ENCODE peak calls at places on chromosomes 12 and 14, in ten cellular contexts. One of them, this sample, is unnamed.

GRCh38 chr14:26204954-26205479 is 392.8 kb downstream of the NOVA1 start:
- DNase-seq in HCT116: no peak
- DNase-seq in stimulated activated CD4-positive, alpha-beta T cell treated with anti-CD3 and anti-CD28 coated beads, Interleukin-1b, Interleukin-23, amount 100 ng/mL, for 24 hours: no peak
- DNase-seq in left ventricle myocardium inferior: peak
- DNase-seq in fibroblast of the aortic adventitia: peak
- DNase-seq in RWPE1: no peak
- DNase-seq in epithelial cell of prostate: no peak
- DNase-seq in T-helper 17 cell: no peak
- DNase-seq in activated CD8-positive, alpha-beta memory T cell treated with anti-CD3 and anti-CD28 coated beads for 4 hours: no peak
- DNase-seq in HEK293T: no peak
- DNase-seq in this sample: no peak

GRCh38 chr14:41607966-41608663 is 1.4 kb downstream of the LRFN5 start:
- DNase-seq in HCT116: no peak
- DNase-seq in stimulated activated CD4-positive, alpha-beta T cell treated with anti-CD3 and anti-CD28 coated beads, Interleukin-1b, Interleukin-23, amount 100 ng/mL, for 24 hours: no peak
- DNase-seq in left ventricle myocardium inferior: no peak
- DNase-seq in fibroblast of the aortic adventitia: peak
- DNase-seq in RWPE1: no peak
- DNase-seq in epithelial cell of prostate: no peak
- DNase-seq in T-helper 17 cell: no peak
- DNase-seq in activated CD8-positive, alpha-beta memory T cell treated with anti-CD3 and anti-CD28 coated beads for 4 hours: no peak
- DNase-seq in HEK293T: peak
- DNase-seq in this sample: no peak

GRCh38 chr12:108611884-108612415 is 14.1 kb upstream of the TMEM119 start:
- DNase-seq in HCT116: peak
- DNase-seq in stimulated activated CD4-positive, alpha-beta T cell treated with anti-CD3 and anti-CD28 coated beads, Interleukin-1b, Interleukin-23, amount 100 ng/mL, for 24 hours: no peak
- DNase-seq in left ventricle myocardium inferior: no peak
- DNase-seq in fibroblast of the aortic adventitia: peak
- DNase-seq in RWPE1: peak
- DNase-seq in epithelial cell of prostate: peak
- DNase-seq in T-helper 17 cell: peak
- DNase-seq in activated CD8-positive, alpha-beta memory T cell treated with anti-CD3 and anti-CD28 coated beads for 4 hours: peak
- DNase-seq in HEK293T: peak
- DNase-seq in this sample: no peak

GRCh38 chr14:99691111-99691885 is 7.2 kb downstream of the CYP46A1 start:
- DNase-seq in HCT116: no peak
- DNase-seq in stimulated activated CD4-positive, alpha-beta T cell treated with anti-CD3 and anti-CD28 coated beads, Interleukin-1b, Interleukin-23, amount 100 ng/mL, for 24 hours: no peak
- DNase-seq in left ventricle myocardium inferior: no peak
- DNase-seq in fibroblast of the aortic adventitia: no peak
- DNase-seq in RWPE1: no peak
- DNase-seq in epithelial cell of prostate: no peak
- DNase-seq in T-helper 17 cell: no peak
- DNase-seq in activated CD8-positive, alpha-beta memory T cell treated with anti-CD3 and anti-CD28 coated beads for 4 hours: no peak
- DNase-seq in HEK293T: peak
- DNase-seq in this sample: no peak

GRCh38 chr14:105987563-105987962 is 461.2 kb downstream of the TMEM121 start:
- DNase-seq in HCT116: no peak
- DNase-seq in stimulated activated CD4-positive, alpha-beta T cell treated with anti-CD3 and anti-CD28 coated beads, Interleukin-1b, Interleukin-23, amount 100 ng/mL, for 24 hours: no peak
- DNase-seq in left ventricle myocardium inferior: no peak
- DNase-seq in fibroblast of the aortic adventitia: no peak
- DNase-seq in RWPE1: no peak
- DNase-seq in epithelial cell of prostate: no peak
- DNase-seq in T-helper 17 cell: no peak
- DNase-seq in activated CD8-positive, alpha-beta memory T cell treated with anti-CD3 and anti-CD28 coated beads for 4 hours: no peak
- DNase-seq in HEK293T: no peak
- DNase-seq in this sample: no peak

GRCh38 chr12:97556201-97556824 is 93.7 kb downstream of the RMST start:
- DNase-seq in HCT116: no peak
- DNase-seq in stimulated activated CD4-positive, alpha-beta T cell treated with anti-CD3 and anti-CD28 coated beads, Interleukin-1b, Interleukin-23, amount 100 ng/mL, for 24 hours: no peak
- DNase-seq in left ventricle myocardium inferior: peak
- DNase-seq in fibroblast of the aortic adventitia: no peak
- DNase-seq in RWPE1: no peak
- DNase-seq in epithelial cell of prostate: no peak
- DNase-seq in T-helper 17 cell: no peak
- DNase-seq in activated CD8-positive, alpha-beta memory T cell treated with anti-CD3 and anti-CD28 coated beads for 4 hours: no peak
- DNase-seq in HEK293T: no peak
- DNase-seq in this sample: peak

GRCh38 chr12:113259499-113259953 is 38.3 kb downstream of the TPCN1 start:
- DNase-seq in HCT116: no peak
- DNase-seq in stimulated activated CD4-positive, alpha-beta T cell treated with anti-CD3 and anti-CD28 coated beads, Interleukin-1b, Interleukin-23, amount 100 ng/mL, for 24 hours: no peak
- DNase-seq in left ventricle myocardium inferior: peak
- DNase-seq in fibroblast of the aortic adventitia: peak
- DNase-seq in RWPE1: no peak
- DNase-seq in epithelial cell of prostate: no peak
- DNase-seq in T-helper 17 cell: no peak
- DNase-seq in activated CD8-positive, alpha-beta memory T cell treated with anti-CD3 and anti-CD28 coated beads for 4 hours: no peak
- DNase-seq in HEK293T: no peak
- DNase-seq in this sample: no peak

GRCh38 chr14:81450976-81451375 is 50.9 kb upstream of the STON2 start:
- DNase-seq in HCT116: no peak
- DNase-seq in stimulated activated CD4-positive, alpha-beta T cell treated with anti-CD3 and anti-CD28 coated beads, Interleukin-1b, Interleukin-23, amount 100 ng/mL, for 24 hours: no peak
- DNase-seq in left ventricle myocardium inferior: no peak
- DNase-seq in fibroblast of the aortic adventitia: no peak
- DNase-seq in RWPE1: no peak
- DNase-seq in epithelial cell of prostate: no peak
- DNase-seq in T-helper 17 cell: no peak
- DNase-seq in activated CD8-positive, alpha-beta memory T cell treated with anti-CD3 and anti-CD28 coated beads for 4 hours: no peak
- DNase-seq in HEK293T: no peak
- DNase-seq in this sample: no peak

GRCh38 chr14:73714656-73715081 is 485 bp upstream of the PNMA1 start:
- DNase-seq in HCT116: no peak
- DNase-seq in stimulated activated CD4-positive, alpha-beta T cell treated with anti-CD3 and anti-CD28 coated beads, Interleukin-1b, Interleukin-23, amount 100 ng/mL, for 24 hours: no peak
- DNase-seq in left ventricle myocardium inferior: no peak
- DNase-seq in fibroblast of the aortic adventitia: peak
- DNase-seq in RWPE1: peak
- DNase-seq in epithelial cell of prostate: no peak
- DNase-seq in T-helper 17 cell: no peak
- DNase-seq in activated CD8-positive, alpha-beta memory T cell treated with anti-CD3 and anti-CD28 coated beads for 4 hours: no peak
- DNase-seq in HEK293T: no peak
- DNase-seq in this sample: no peak

GRCh38 chr14:59130472-59130871 is 58.0 kb upstream of the DAAM1 start:
- DNase-seq in HCT116: no peak
- DNase-seq in stimulated activated CD4-positive, alpha-beta T cell treated with anti-CD3 and anti-CD28 coated beads, Interleukin-1b, Interleukin-23, amount 100 ng/mL, for 24 hours: no peak
- DNase-seq in left ventricle myocardium inferior: no peak
- DNase-seq in fibroblast of the aortic adventitia: no peak
- DNase-seq in RWPE1: no peak
- DNase-seq in epithelial cell of prostate: no peak
- DNase-seq in T-helper 17 cell: no peak
- DNase-seq in activated CD8-positive, alpha-beta memory T cell treated with anti-CD3 and anti-CD28 coated beads for 4 hours: no peak
- DNase-seq in HEK293T: no peak
- DNase-seq in this sample: no peak

GRCh38 chr12:15540469-15540872 is 218.2 kb downstream of the PTPRO start:
- DNase-seq in HCT116: no peak
- DNase-seq in stimulated activated CD4-positive, alpha-beta T cell treated with anti-CD3 and anti-CD28 coated beads, Interleukin-1b, Interleukin-23, amount 100 ng/mL, for 24 hours: no peak
- DNase-seq in left ventricle myocardium inferior: no peak
- DNase-seq in fibroblast of the aortic adventitia: peak
- DNase-seq in RWPE1: peak
- DNase-seq in epithelial cell of prostate: no peak
- DNase-seq in T-helper 17 cell: no peak
- DNase-seq in activated CD8-positive, alpha-beta memory T cell treated with anti-CD3 and anti-CD28 coated beads for 4 hours: no peak
- DNase-seq in HEK293T: no peak
- DNase-seq in this sample: no peak

This sample was measured in PC-9.